ENCODE peak calls at places on chromosome 16, in five cellular contexts. One of them, this sample, is unnamed.

GRCh38 chr16:68331879-68332410 is 21.1 kb downstream of the PRMT7 start:
- DNase-seq in body of pancreas: no peak
- DNase-seq in GM10248: no peak
- DNase-seq in fibroblast of lung: peak; percentile 75
- DNase-seq in K562: no peak
- DNase-seq in this sample: no peak

GRCh38 chr16:25065899-25066298 is 45.6 kb upstream of the LCMT1 start:
- DNase-seq in body of pancreas: no peak
- DNase-seq in GM10248: peak; percentile 59
- DNase-seq in fibroblast of lung: no peak
- DNase-seq in K562: peak; percentile 37
- DNase-seq in this sample: no peak

GRCh38 chr16:62256406-62256805 is 220.2 kb upstream of the CDH8 start:
- DNase-seq in body of pancreas: no peak
- DNase-seq in GM10248: no peak
- DNase-seq in fibroblast of lung: peak; percentile 6
- DNase-seq in K562: no peak
- DNase-seq in this sample: no peak

GRCh38 chr16:10868562-10869469 is 8.2 kb upstream of the CIITA start:
- DNase-seq in body of pancreas: peak; percentile 64
- DNase-seq in GM10248: peak; percentile 78
- DNase-seq in fibroblast of lung: no peak
- DNase-seq in K562: no peak
- DNase-seq in this sample: no peak

GRCh38 chr16:626787-627457 is 3.9 kb upstream of the WFIKKN1 start:
- DNase-seq in body of pancreas: no peak
- DNase-seq in GM10248: no peak
- DNase-seq in fibroblast of lung: peak; percentile 96
- DNase-seq in K562: peak; percentile 55
- DNase-seq in this sample: no peak

GRCh38 chr16:16084874-16085273 is 135.5 kb downstream of the ABCC1 start:
- DNase-seq in body of pancreas: no peak
- DNase-seq in GM10248: no peak
- DNase-seq in fibroblast of lung: no peak
- DNase-seq in K562: no peak
- DNase-seq in this sample: no peak

GRCh38 chr16:4538067-4538385 is 547 bp downstream of the CDIP1 start:
- DNase-seq in body of pancreas: no peak
- DNase-seq in GM10248: peak; percentile 58
- DNase-seq in fibroblast of lung: no peak
- DNase-seq in K562: no peak
- DNase-seq in this sample: no peak

GRCh38 chr16:68776821-68777485 is 39.9 kb downstream of the CDH1 start:
- DNase-seq in body of pancreas: peak; percentile 64
- DNase-seq in GM10248: peak; percentile 39
- DNase-seq in fibroblast of lung: peak; percentile 83
- DNase-seq in K562: no peak
- DNase-seq in this sample: no peak

GRCh38 chr16:27403601-27403992 is 1.6 kb downstream of the IL21R start:
- DNase-seq in body of pancreas: no peak
- DNase-seq in GM10248: no peak
- DNase-seq in fibroblast of lung: no peak
- DNase-seq in K562: no peak
- DNase-seq in this sample: no peak

GRCh38 chr16:11586856-11587642 is at the start of gene LITAF:
- DNase-seq in body of pancreas: peak; percentile 62
- DNase-seq in GM10248: peak; percentile 90
- DNase-seq in fibroblast of lung: peak; percentile 50
- DNase-seq in K562: peak; percentile 75
- DNase-seq in this sample: peak; percentile 42

GRCh38 chr16:85430523-85431381 is 182.4 kb upstream of the GSE1 start:
- DNase-seq in body of pancreas: peak; percentile 49
- DNase-seq in GM10248: no peak
- DNase-seq in fibroblast of lung: no peak
- DNase-seq in K562: no peak
- DNase-seq in this sample: no peak

GRCh38 chr16:70437017-70437581 is 1.8 kb downstream of the ST3GAL2 start:
- DNase-seq in body of pancreas: no peak
- DNase-seq in GM10248: no peak
- DNase-seq in fibroblast of lung: peak; percentile 93
- DNase-seq in K562: peak; percentile 64
- DNase-seq in this sample: no peak

GRCh38 chr16:76639685-76640289 is 362.6 kb downstream of the CNTNAP4 start:
- DNase-seq in body of pancreas: peak; percentile 29
- DNase-seq in GM10248: no peak
- DNase-seq in fibroblast of lung: peak; percentile 0
- DNase-seq in K562: no peak
- DNase-seq in this sample: no peak

GRCh38 chr16:75579435-75579834 is 13.3 kb downstream of the GABARAPL2 start:
- DNase-seq in body of pancreas: no peak
- DNase-seq in GM10248: no peak
- DNase-seq in fibroblast of lung: peak; percentile 30
- DNase-seq in K562: no peak
- DNase-seq in this sample: no peak

GRCh38 chr16:71311553-71312158 is 22.5 kb upstream of the CMTR2 start:
- DNase-seq in body of pancreas: peak; percentile 10
- DNase-seq in GM10248: peak; percentile 41
- DNase-seq in fibroblast of lung: peak; percentile 6
- DNase-seq in K562: peak; percentile 53
- DNase-seq in this sample: peak; percentile 30

GRCh38 chr16:20073203-20074088 is at the start of gene GPR139:
- DNase-seq in body of pancreas: no peak
- DNase-seq in GM10248: no peak
- DNase-seq in fibroblast of lung: no peak
- DNase-seq in K562: no peak
- DNase-seq in this sample: peak; percentile 24

GRCh38 chr16:4979164-4979563 is 21.0 kb downstream of the SEC14L5 start:
- DNase-seq in body of pancreas: no peak
- DNase-seq in GM10248: no peak
- DNase-seq in fibroblast of lung: no peak
- DNase-seq in K562: no peak
- DNase-seq in this sample: no peak

GRCh38 chr16:65757064-65757463 is 609.4 kb upstream of the CDH5 start:
- DNase-seq in body of pancreas: no peak
- DNase-seq in GM10248: no peak
- DNase-seq in fibroblast of lung: no peak
- DNase-seq in K562: no peak
- DNase-seq in this sample: no peak

GRCh38 chr16:11743308-11744074 is 834 bp upstream of the TXNDC11 start:
- DNase-seq in body of pancreas: peak; percentile 78
- DNase-seq in GM10248: peak; percentile 35
- DNase-seq in fibroblast of lung: peak; percentile 50
- DNase-seq in K562: no peak
- DNase-seq in this sample: no peak

GRCh38 chr16:75087040-75087979 is 29.3 kb downstream of the LDHD start:
- DNase-seq in body of pancreas: no peak
- DNase-seq in GM10248: no peak
- DNase-seq in fibroblast of lung: peak; percentile 45
- DNase-seq in K562: peak; percentile 48
- DNase-seq in this sample: no peak

GRCh38 chr16:86876499-86876898 is 298.1 kb downstream of the FOXL1 start:
- DNase-seq in body of pancreas: no peak
- DNase-seq in GM10248: no peak
- DNase-seq in fibroblast of lung: no peak
- DNase-seq in K562: no peak
- DNase-seq in this sample: no peak

GRCh38 chr16:86872126-86872525 is 293.8 kb downstream of the FOXL1 start:
- DNase-seq in body of pancreas: no peak
- DNase-seq in GM10248: no peak
- DNase-seq in fibroblast of lung: no peak
- DNase-seq in K562: no peak
- DNase-seq in this sample: no peak

GRCh38 chr16:86872833-86873232 is 294.5 kb downstream of the FOXL1 start:
- DNase-seq in body of pancreas: no peak
- DNase-seq in GM10248: no peak
- DNase-seq in fibroblast of lung: no peak
- DNase-seq in K562: no peak
- DNase-seq in this sample: no peak

GRCh38 chr16:86877108-86877507 is 298.8 kb downstream of the FOXL1 start:
- DNase-seq in body of pancreas: no peak
- DNase-seq in GM10248: no peak
- DNase-seq in fibroblast of lung: no peak
- DNase-seq in K562: no peak
- DNase-seq in this sample: no peak

DNA sequence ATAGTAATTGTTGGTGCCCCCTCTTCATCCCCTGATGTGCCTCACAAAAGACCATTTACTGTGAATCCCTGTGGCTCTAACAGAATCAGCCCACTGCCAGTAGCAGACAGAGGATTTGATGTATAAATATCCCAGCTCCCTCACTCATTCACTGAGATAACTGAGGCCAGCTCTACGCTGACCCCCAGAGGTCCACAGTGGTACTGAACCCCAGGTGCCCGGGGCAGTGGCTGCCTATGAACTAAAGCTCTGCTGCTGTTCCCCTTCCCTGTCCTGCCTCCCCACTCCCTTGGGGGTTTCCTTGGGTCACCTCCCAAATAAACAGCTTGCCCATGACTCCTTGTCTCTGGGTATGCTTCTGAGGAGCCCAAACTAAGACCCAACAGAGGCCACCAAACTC is 295.8 kb downstream of the FOXL1 start:
- DNase-seq in body of pancreas: no peak
- DNase-seq in GM10248: peak; percentile 61
- DNase-seq in fibroblast of lung: no peak
- DNase-seq in K562: peak; percentile 68
- DNase-seq in this sample: no peak
- TF ChIP-seq CTCF in body of pancreas: no peak
- TF ChIP-seq CTCF in GM10248: peak; percentile 40
- TF ChIP-seq CTCF in fibroblast of lung: peak; percentile 53
- TF ChIP-seq CTCF in K562: peak; percentile 73
- TF ChIP-seq CTCF in this sample: peak; percentile 47

GRCh38 chr16:52069866-52070265 is 477.1 kb downstream of the TOX3 start:
- DNase-seq in body of pancreas: no peak
- DNase-seq in GM10248: no peak
- DNase-seq in fibroblast of lung: peak; percentile 17
- DNase-seq in K562: no peak
- DNase-seq in this sample: no peak
- TF ChIP-seq CTCF in body of pancreas: no peak
- TF ChIP-seq CTCF in GM10248: no peak
- TF ChIP-seq CTCF in fibroblast of lung: peak; percentile 10
- TF ChIP-seq CTCF in K562: no peak
- TF ChIP-seq CTCF in this sample: peak; percentile 68

GRCh38 chr16:13205352-13205751 is 304.0 kb downstream of the SHISA9 start:
- DNase-seq in body of pancreas: no peak
- DNase-seq in GM10248: no peak
- DNase-seq in fibroblast of lung: no peak
- DNase-seq in K562: no peak
- DNase-seq in this sample: no peak

DNA sequence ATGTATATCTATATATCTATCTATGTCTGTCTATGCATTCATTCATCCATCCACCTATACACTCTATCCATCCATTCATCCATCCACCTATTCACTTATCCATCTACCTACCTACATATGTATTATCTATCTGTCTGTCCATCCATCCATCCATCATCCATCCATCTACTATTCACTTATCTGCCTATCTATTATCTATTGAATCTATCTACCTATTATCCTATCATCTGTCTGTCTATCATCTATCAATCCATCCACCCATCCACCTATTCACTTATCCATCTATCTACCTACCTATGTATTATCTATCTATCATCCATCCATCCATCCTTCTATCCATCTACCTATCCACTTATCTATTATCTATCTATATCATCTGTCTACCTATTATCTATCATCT is 302.3 kb downstream of the SHISA9 start:
- DNase-seq in body of pancreas: no peak
- DNase-seq in GM10248: no peak
- DNase-seq in fibroblast of lung: no peak
- DNase-seq in K562: no peak
- DNase-seq in this sample: no peak
- TF ChIP-seq CTCF in body of pancreas: no peak
- TF ChIP-seq CTCF in GM10248: no peak
- TF ChIP-seq CTCF in fibroblast of lung: no peak
- TF ChIP-seq CTCF in K562: no peak
- TF ChIP-seq CTCF in this sample: no peak

GRCh38 chr16:87206646-87207451 is 110.3 kb downstream of the C16orf95 start:
- DNase-seq in body of pancreas: no peak
- DNase-seq in GM10248: no peak
- DNase-seq in fibroblast of lung: peak; percentile 84
- DNase-seq in K562: no peak
- DNase-seq in this sample: no peak
- TF ChIP-seq CTCF in body of pancreas: no peak
- TF ChIP-seq CTCF in GM10248: no peak
- TF ChIP-seq CTCF in fibroblast of lung: no peak
- TF ChIP-seq CTCF in K562: no peak
- TF ChIP-seq CTCF in this sample: no peak

DNA sequence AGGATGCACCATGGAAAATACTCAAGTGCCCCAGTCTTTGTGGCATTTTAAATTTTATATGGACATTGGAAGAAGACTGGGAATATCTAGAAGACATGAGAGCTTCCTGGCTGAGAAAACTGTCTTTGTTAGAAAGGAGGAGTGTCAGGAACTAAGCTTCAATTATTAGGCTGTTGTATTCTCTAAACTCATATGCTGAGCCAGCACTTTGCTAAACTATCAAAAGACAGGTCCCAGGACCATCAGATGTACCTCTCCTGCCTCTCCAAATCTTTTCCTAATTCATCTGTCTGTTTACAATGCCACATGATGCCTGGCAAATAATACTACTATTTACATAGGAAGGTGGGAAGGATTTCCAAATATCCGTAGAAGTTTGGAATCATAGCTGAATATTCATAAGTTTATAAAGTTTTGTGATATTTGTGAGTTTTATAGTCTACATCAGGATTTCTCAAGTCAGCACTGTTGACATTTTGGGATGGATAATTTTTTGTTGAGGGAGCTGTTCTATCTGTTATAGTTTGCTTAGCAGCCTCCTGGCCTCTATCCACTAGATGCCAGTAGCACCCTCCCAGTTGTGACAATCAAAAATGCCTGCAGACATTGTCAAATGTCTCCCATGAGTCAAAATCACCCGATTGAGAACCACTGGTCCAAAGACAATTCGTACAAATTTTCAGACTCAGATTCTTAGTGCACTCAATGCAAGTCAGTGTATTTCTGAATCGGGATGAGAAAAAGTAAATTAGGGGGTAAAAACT is 61.2 kb upstream of the NETO2 start:
- DNase-seq in body of pancreas: no peak
- DNase-seq in GM10248: no peak
- DNase-seq in fibroblast of lung: no peak
- DNase-seq in K562: no peak
- DNase-seq in this sample: no peak
- TF ChIP-seq CTCF in body of pancreas: no peak
- TF ChIP-seq CTCF in GM10248: peak; percentile 23
- TF ChIP-seq CTCF in fibroblast of lung: no peak
- TF ChIP-seq CTCF in K562: no peak
- TF ChIP-seq CTCF in this sample: no peak

DNA sequence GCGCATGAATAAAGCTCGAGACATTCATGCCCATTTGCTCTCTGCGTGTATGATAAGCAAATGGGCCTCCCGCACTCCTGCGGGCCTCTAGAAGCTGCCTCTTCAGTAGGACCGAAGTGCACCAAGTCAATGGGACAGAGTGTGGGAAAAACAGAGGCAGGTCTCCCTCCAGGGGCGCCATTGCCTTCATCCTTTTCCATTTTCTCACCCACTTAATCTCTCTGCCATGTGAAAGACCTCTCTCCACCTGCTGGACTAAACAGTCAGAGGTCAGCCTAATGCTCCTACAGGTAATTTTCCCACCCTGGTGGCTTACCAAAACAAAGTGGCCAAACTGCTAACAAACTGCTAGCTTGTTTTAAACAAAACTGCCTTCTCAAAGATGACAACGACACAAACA is 210.9 kb downstream of the ZFHX3 start:
- DNase-seq in body of pancreas: no peak
- DNase-seq in GM10248: no peak
- DNase-seq in fibroblast of lung: no peak
- DNase-seq in K562: peak; percentile 13
- DNase-seq in this sample: no peak
- TF ChIP-seq CTCF in body of pancreas: no peak
- TF ChIP-seq CTCF in GM10248: no peak
- TF ChIP-seq CTCF in fibroblast of lung: no peak
- TF ChIP-seq CTCF in K562: peak; percentile 27
- TF ChIP-seq CTCF in this sample: peak; percentile 36

This sample was measured in progenitor cell of endocrine pancreas.